ENCODE peak calls at places on chromosomes 11 and 22, in six cellular contexts. V is colonic mucosa; W is lower lobe of right lung; R is neural progenitor cell; L is CD4-positive, CD25-positive, alpha-beta regulatory T cell; U is mammary epithelial cell. P is an unnamed sample. For H3K4me1, the result is how much of the 10 kb centered on the place peaks cover.

GRCh38 chr11:125720781-125721180 is 25.3 kb upstream of the PATE1 start:
- DNase-seq in V (no peak), W (no peak), R (no peak), L (no peak), U (no peak), P (no peak)

GRCh38 chr11:75150879-75151278 is at the start of gene SLCO2B1:
- DNase-seq in V (peak), W (no peak), R (no peak), L (no peak), U (no peak), P (no peak)

GRCh38 chr11:3126207-3126865 is 38.8 kb downstream of the OSBPL5 start:
- DNase-seq in V (peak), W (peak), R (no peak), L (no peak), U (peak), P (no peak)

GRCh38 chr11:23555085-23555484 is 694.8 kb upstream of the CCDC179 start:
- DNase-seq in V (no peak), W (no peak), R (no peak), L (no peak), U (no peak), P (no peak)

GRCh38 chr11:61754534-61755482 is 2.4 kb downstream of the MYRF start:
- DNase-seq in V (no peak), W (peak), R (peak), L (no peak), U (no peak), P (no peak)

GRCh38 chr22:46703996-46704370 is 34.1 kb downstream of the CERK start:
- DNase-seq in V (no peak), W (no peak), R (no peak), L (no peak), U (no peak), P (no peak)

GRCh38 chr11:36376888-36377758 is 81.0 kb downstream of the PRR5L start:
- DNase-seq in V (peak), W (peak), R (peak), L (no peak), U (peak), P (no peak)

GRCh38 chr22:39384750-39385480 is 14.7 kb upstream of the TAB1 start:
- DNase-seq in V (no peak), W (no peak), R (peak), L (no peak), U (no peak), P (peak)

GRCh38 chr22:25076281-25076680 is 123.4 kb upstream of the CRYBB3 start:
- DNase-seq in V (no peak), W (no peak), R (no peak), L (no peak), U (no peak), P (no peak)

GRCh38 chr11:134503596-134503995 is 91.6 kb upstream of the B3GAT1 start:
- DNase-seq in V (no peak), W (no peak), R (no peak), L (no peak), U (no peak), P (no peak)

GRCh38 chr11:47572715-47573255 is 6.0 kb downstream of the KBTBD4 start:
- DNase-seq in V (no peak), W (peak), R (no peak), L (no peak), U (no peak), P (no peak)

GRCh38 chr11:70466154-70466553 is 67.8 kb downstream of the CTTN start:
- DNase-seq in V (no peak), W (no peak), R (no peak), L (no peak), U (no peak), P (no peak)
- H3K4me1 ChIP-seq in V (under half), W (under half), R (under half), L (under half), U (under half), P (under half)

DNA sequence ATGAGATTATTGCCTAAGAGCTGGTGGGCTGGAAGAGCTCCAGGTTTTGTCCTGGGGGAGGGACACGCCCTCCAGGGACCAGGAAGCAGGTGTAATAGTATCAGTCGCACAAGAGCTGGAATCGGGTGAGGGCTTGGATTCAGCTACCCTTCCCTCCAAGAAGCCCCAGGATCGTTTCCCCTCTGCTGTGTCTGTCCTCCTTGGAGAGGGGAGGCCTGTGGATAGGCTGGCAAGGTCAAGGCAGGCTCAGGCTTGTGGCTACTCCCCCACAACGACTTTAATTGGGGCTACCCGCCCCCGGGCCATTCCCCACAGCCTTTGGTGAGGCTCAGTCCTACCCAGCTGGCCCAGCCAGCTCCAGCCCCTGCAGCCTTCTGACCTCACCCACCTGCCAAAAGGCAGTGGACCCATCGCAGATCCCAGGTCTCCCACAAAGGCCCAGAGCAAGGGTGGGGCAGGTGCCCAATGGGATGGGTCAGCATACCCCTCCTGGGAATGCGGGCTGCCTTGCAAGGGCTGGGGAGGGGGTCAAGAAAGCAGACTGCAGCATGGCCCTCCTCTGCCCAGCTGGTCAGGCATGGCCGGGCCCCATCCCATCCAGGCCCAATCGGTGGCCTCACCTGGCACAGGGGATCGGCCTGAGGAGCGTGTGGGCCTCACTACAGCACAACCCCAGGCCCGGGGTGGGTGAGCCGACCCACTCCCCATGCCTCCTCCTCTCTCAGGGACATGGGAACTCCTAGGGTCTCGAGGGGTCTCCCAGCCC is 1.0 kb downstream of the CTSD start:
- DNase-seq in V (peak), W (peak), R (no peak), L (no peak), U (peak), P (no peak)
- H3K4me1 ChIP-seq in V (under half), W (half or more), R (under half), L (half or more), U (under half), P (under half)

GRCh38 chr11:118911113-118911879 is 14.4 kb downstream of the BCL9L start:
- DNase-seq in V (peak), W (no peak), R (peak), L (no peak), U (peak), P (no peak)
- H3K4me1 ChIP-seq in V (half or more), W (half or more), R (half or more), L (half or more), U (half or more), P (half or more)

GRCh38 chr11:9716275-9717039 is 52.6 kb downstream of the SWAP70 start:
- DNase-seq in V (no peak), W (no peak), R (no peak), L (no peak), U (no peak), P (peak)
- H3K4me1 ChIP-seq in V (under half), W (half or more), R (under half), L (under half), U (under half), P (half or more)

GRCh38 chr11:65646921-65647701 is 9.2 kb downstream of the SIPA1 start:
- DNase-seq in V (peak), W (peak), R (peak), L (no peak), U (no peak), P (no peak)

GRCh38 chr11:65644837-65645236 is 6.9 kb downstream of the SIPA1 start:
- DNase-seq in V (no peak), W (no peak), R (no peak), L (no peak), U (no peak), P (no peak)

GRCh38 chr11:65646288-65646734 is 8.4 kb downstream of the SIPA1 start:
- DNase-seq in V (no peak), W (no peak), R (no peak), L (no peak), U (no peak), P (no peak)

GRCh38 chr11:65643971-65644370 is 6.1 kb downstream of the SIPA1 start:
- DNase-seq in V (no peak), W (no peak), R (no peak), L (no peak), U (peak), P (no peak)

DNA sequence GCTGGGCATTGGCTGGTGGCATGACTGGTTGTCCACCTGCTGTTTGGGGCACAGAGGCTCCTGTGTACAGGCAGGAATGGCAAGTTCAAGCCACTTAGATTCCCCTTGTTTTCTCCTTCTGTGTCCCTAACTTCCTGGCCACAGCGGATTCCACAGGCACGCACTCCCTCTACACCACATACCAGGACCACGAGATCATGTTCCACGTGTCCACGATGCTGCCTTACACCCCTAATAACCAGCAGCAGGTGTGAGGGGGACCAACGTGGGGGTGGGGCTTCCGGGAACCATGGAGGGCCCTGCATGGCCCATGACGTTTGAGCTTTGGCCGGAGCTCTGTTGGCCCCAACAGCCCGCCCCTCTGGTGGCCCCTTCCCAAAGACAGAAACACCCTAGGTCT is 7.8 kb downstream of the SIPA1 start:
- DNase-seq in V (no peak), W (no peak), R (no peak), L (no peak), U (no peak), P (no peak)
- H3K4me1 ChIP-seq in V (under half), W (under half), R (under half), L (under half), U (under half), P (under half)

DNA sequence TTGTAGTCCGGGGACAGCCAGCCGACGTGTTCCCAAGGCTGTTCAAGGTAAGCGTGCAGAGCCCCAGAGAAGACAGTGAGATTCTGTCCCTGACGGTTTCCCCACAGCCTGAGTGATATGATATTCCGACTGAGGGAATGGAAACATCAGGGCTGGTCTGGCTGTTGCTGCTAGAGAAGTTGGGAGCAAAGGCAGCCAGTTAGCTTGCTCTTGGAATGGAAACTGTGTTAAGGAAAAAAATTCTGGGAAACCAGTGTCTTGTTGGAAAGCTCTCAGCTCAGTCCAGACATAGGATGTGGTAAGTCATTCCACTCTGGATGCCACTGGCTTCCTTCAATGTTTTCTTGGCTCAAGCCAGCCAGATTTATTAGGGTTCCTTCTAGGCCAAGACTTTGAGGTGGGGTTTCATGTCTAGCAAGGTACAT is 8.8 kb downstream of the CRY2 start:
- DNase-seq in V (no peak), W (no peak), R (no peak), L (no peak), U (no peak), P (no peak)
- H3K4me1 ChIP-seq in V (under half), W (half or more), R (under half), L (under half), U (under half), P (under half)

GRCh38 chr11:58629857-58630256 is 7.4 kb downstream of the CNTF start:
- DNase-seq in V (peak), W (no peak), R (peak), L (no peak), U (peak), P (peak)

GRCh38 chr11:58628446-58628845 is 6.0 kb downstream of the CNTF start:
- DNase-seq in V (no peak), W (no peak), R (peak), L (no peak), U (peak), P (no peak)

GRCh38 chr11:58625086-58625485 is 2.6 kb downstream of the CNTF start:
- DNase-seq in V (no peak), W (no peak), R (no peak), L (no peak), U (no peak), P (no peak)

GRCh38 chr11:58625826-58626460 is 3.5 kb downstream of the CNTF start:
- DNase-seq in V (no peak), W (no peak), R (no peak), L (no peak), U (peak), P (no peak)

DNA sequence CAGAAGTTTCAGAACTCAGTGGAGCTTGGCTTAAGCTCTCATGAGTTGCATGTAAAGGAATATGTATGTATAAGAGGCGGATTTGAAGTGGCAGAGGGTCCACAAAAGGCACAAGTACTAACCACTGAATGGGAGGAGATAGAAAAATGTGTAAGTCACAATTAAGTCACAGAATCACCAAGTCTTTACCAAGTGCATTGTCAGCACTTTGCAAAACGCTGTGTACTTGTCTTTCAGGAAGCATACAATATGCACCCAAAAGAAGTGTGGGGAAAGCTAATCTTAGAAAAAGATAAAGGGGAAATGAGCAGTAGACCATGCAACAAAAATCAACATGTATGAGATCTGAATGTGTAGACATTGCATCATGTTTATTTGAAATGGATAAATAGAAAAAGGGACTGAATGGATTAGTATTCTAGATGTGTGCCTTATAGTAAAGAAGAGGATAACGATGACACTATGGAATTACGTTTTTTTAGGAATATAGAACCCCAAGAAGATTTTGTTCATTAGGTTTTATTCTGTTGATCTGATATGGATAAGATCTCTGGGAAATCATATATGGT is 4.5 kb downstream of the CNTF start:
- DNase-seq in V (no peak), W (no peak), R (no peak), L (no peak), U (no peak), P (peak)
- H3K4me1 ChIP-seq in V (under half), W (under half), R (under half), L (under half), U (under half), P (under half)

P was measured in OCI-LY7.